ENCODE peak calls at places on chromosomes 1 and 21, in seven cellular contexts. X is left lung, D is H9, M is breast epithelium, R is mammary epithelial cell, F is transverse colon, J is right atrium auricular region. Y is an unnamed sample.

GRCh38 chr1:37323486-37324377 is 150.6 kb upstream of the ZC3H12A start:
- DNase-seq in R (peak), M (no peak), D (peak), F (no peak), X (no peak), J (no peak), Y (no peak)

GRCh38 chr1:164702664-164703063 is 143.7 kb downstream of the PBX1 start:
- DNase-seq in J (no peak), F (no peak), D (no peak), R (no peak), X (no peak), M (no peak), Y (no peak)

GRCh38 chr1:18166341-18166740 is 58.7 kb downstream of the IGSF21 start:
- DNase-seq in D (no peak), M (no peak), F (no peak), X (no peak), J (no peak), R (no peak), Y (no peak)

GRCh38 chr21:29403291-29403690 is 104.6 kb downstream of the BACH1 start:
- DNase-seq in M (no peak), J (no peak), D (no peak), R (no peak), F (no peak), X (no peak), Y (no peak)

GRCh38 chr1:185238447-185238846 is 78.6 kb downstream of the IVNS1ABP start:
- DNase-seq in M (no peak), F (no peak), R (no peak), D (no peak), J (no peak), X (no peak), Y (no peak)

GRCh38 chr1:200238311-200238710 is 171.5 kb downstream of the ZNF281 start:
- DNase-seq in X (no peak), F (no peak), J (no peak), D (no peak), M (no peak), R (no peak), Y (no peak)

GRCh38 chr1:37553598-37553926 is 531 bp downstream of the SNIP1 start:
- DNase-seq in F (no peak), X (no peak), R (no peak), M (no peak), D (no peak), J (no peak), Y (no peak)

GRCh38 chr1:234901491-234902049 is 227.1 kb downstream of the TOMM20 start:
- DNase-seq in M (no peak), J (no peak), D (no peak), X (no peak), R (no peak), F (no peak), Y (no peak)

GRCh38 chr1:67534627-67535065 is 104.4 kb upstream of the SERBP1 start:
- DNase-seq in M (no peak), R (no peak), D (no peak), J (no peak), X (no peak), F (no peak), Y (no peak)

GRCh38 chr1:116911779-116912469 is 2.2 kb downstream of the PTGFRN start:
- DNase-seq in R (peak), J (no peak), F (no peak), X (no peak), D (no peak), M (no peak), Y (no peak)
- H3K27ac ChIP-seq in R (peak), J (peak), F (peak), X (no peak), D (no peak), M (no peak), Y (no peak)

GRCh38 chr1:10655002-10655401 is 141.4 kb downstream of the CASZ1 start:
- DNase-seq in D (no peak), M (no peak), R (no peak), J (no peak), X (no peak), F (no peak), Y (no peak)
- H3K27ac ChIP-seq in D (no peak), M (no peak), R (no peak), J (no peak), X (no peak), F (peak), Y (no peak)

GRCh38 chr1:28928306-28928987 is 14.1 kb downstream of the EPB41 start:
- DNase-seq in X (no peak), R (no peak), M (no peak), J (no peak), F (no peak), D (no peak), Y (no peak)
- H3K27ac ChIP-seq in X (peak), R (no peak), M (no peak), J (peak), F (peak), D (no peak), Y (no peak)

DNA sequence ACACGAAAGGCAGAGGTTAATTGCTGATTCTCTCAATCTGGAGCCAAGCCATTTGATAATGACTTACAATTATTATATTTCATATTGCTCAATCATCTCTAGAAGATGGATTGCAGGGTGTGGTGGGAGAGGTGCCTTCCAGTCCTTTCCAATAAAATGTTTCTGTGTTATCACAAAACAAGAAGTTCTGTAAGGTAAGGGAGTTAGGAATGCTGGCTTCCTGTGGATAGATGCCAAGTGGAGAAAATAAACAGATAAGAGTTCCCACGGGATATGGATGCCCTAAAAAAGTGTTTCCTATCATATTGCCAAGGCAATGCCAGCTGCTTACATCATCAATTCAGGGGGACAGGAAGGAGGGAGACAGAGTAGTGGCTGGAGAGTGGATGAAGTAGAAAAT is 7.2 kb upstream of the CCN1 start:
- DNase-seq in D (no peak), X (no peak), R (no peak), F (no peak), J (no peak), M (no peak), Y (no peak)
- H3K27ac ChIP-seq in D (no peak), X (no peak), R (peak), F (no peak), J (no peak), M (no peak), Y (no peak)

GRCh38 chr21:14815001-14815400 is 249.8 kb downstream of the NRIP1 start:
- DNase-seq in X (no peak), J (no peak), M (no peak), D (no peak), R (no peak), F (no peak), Y (no peak)
- H3K27ac ChIP-seq in X (no peak), J (no peak), M (no peak), D (no peak), R (no peak), F (no peak), Y (no peak)

GRCh38 chr1:16443975-16444745 is 3.6 kb downstream of the NECAP2 start:
- DNase-seq in D (no peak), F (no peak), J (no peak), M (no peak), R (no peak), X (peak), Y (no peak)

GRCh38 chr1:16440480-16441311 is at the start of gene NECAP2:
- DNase-seq in J (peak), R (peak), M (peak), X (peak), D (peak), F (peak), Y (peak)

GRCh38 chr1:16442941-16443340 is 2.4 kb downstream of the NECAP2 start:
- DNase-seq in R (no peak), M (no peak), X (no peak), J (no peak), F (no peak), D (no peak), Y (no peak)

GRCh38 chr1:16441312-16441641 is 753 bp downstream of the NECAP2 start:
- DNase-seq in R (no peak), J (no peak), X (no peak), F (no peak), D (no peak), M (no peak), Y (no peak)

DNA sequence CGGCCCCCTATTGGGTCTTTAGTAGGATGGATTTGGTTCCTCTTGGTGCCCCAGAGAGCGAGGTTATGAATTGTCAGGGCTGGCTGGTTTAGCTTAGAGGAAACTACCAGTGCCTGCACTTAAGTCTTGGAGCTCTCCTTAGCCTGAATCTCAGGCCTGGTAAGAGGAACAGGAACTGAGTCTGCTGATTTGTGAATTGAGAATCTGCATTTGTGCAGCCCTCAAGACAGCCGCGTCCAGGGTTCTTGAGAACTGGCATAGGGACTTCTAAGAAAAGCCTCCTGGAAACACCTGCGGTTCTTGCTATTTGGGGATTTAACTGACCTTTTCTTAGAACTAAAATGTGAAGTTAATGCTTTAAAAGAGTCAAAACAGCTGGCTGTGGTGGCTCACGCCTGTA is 1.7 kb downstream of the NECAP2 start:
- DNase-seq in M (no peak), D (no peak), X (no peak), J (no peak), F (no peak), R (no peak), Y (no peak)
- H3K27ac ChIP-seq in M (no peak), D (no peak), X (peak), J (no peak), F (peak), R (no peak), Y (no peak)

GRCh38 chr1:100443739-100444571 is 91.6 kb downstream of the CDC14A start:
- DNase-seq in F (no peak), M (no peak), R (no peak), D (no peak), J (no peak), X (no peak), Y (no peak)

GRCh38 chr1:100448371-100448770 is 89.6 kb upstream of the GPR88 start:
- DNase-seq in J (no peak), R (no peak), D (no peak), M (peak), X (no peak), F (no peak), Y (no peak)

GRCh38 chr1:100445565-100445964 is 92.4 kb upstream of the GPR88 start:
- DNase-seq in D (no peak), J (no peak), M (no peak), F (no peak), R (no peak), X (no peak), Y (no peak)

GRCh38 chr1:100452641-100453040 is 85.3 kb upstream of the GPR88 start:
- DNase-seq in M (no peak), F (no peak), J (no peak), X (no peak), R (peak), D (no peak), Y (no peak)

DNA sequence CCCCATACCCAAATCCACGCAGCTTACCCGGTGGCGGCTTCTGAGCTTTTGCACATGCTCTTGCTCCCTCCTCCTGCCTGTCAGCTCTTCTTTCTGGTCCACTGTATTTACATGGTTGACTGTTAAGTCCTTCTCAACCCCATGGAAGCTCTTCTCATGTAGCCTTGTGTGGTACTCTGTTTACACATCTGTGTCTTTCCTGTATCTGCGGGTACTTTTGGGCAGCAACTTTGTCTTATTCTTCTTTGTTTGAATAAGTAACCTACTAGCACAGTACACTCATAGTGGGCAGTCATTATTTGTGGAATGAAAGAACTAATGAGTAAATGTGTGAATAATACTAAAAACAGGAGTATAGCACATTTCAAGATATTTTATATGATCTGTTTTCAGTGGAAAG is 88.5 kb upstream of the GPR88 start:
- DNase-seq in X (no peak), R (no peak), M (no peak), F (no peak), J (no peak), D (no peak), Y (no peak)
- H3K27ac ChIP-seq in X (no peak), R (no peak), M (no peak), F (no peak), J (no peak), D (no peak), Y (no peak)

GRCh38 chr1:54375331-54376084 is 30.7 kb downstream of the SSBP3 start:
- DNase-seq in R (no peak), J (no peak), X (no peak), F (no peak), M (no peak), D (peak), Y (no peak)
- H3K27ac ChIP-seq in R (no peak), J (peak), X (no peak), F (no peak), M (no peak), D (peak), Y (no peak)

DNA sequence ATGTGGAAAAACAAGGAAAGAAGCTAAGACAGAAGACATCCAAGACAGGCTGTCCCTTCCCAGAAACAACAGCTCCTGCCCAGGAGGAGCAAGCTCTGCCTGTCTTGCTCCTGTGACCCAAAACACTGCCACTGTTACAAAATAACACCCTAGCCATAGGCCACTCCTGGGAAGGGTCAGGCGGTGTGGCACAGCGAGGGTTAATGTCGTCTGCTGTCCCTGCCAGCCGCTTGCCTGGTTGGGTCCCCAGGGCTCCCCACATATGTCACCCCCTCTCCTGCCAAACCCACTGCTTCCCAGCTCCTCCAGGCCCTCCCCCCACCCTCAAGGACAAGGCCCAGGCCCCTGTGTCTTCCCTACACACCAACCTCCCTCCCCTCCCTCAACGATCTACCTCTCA is 3.9 kb upstream of the NHLH1 start:
- DNase-seq in J (no peak), D (no peak), R (no peak), X (no peak), F (no peak), M (no peak), Y (no peak)
- H3K27ac ChIP-seq in J (no peak), D (no peak), R (no peak), X (no peak), F (no peak), M (no peak), Y (no peak)

Y was measured in substantia nigra.